ENCODE peak calls at places on chromosome 18, in five cellular contexts. W, K, E, M and C are unnamed samples.

GRCh38 chr18:46759885-46760284 is 3.0 kb upstream of the ST8SIA5 start:
- DNase-seq in W (no peak), K (no peak), E (no peak), M (no peak), C (no peak)

GRCh38 chr18:38545071-38545470 is 979.5 kb upstream of the CELF4 start:
- DNase-seq in W (peak; percentile 57), K (no peak), E (peak; percentile 42), M (no peak), C (peak; percentile 42)

GRCh38 chr18:65091737-65092329 is 659.0 kb upstream of the CDH7 start:
- DNase-seq in W (peak; percentile 6), K (no peak), E (peak; percentile 12), M (no peak), C (peak; percentile 32)

GRCh38 chr18:79554945-79555645 is 124.5 kb upstream of the CTDP1 start:
- DNase-seq in W (no peak), K (no peak), E (no peak), M (peak; percentile 81), C (no peak)

GRCh38 chr18:5600376-5601071 is 56.7 kb upstream of the EPB41L3 start:
- DNase-seq in W (no peak), K (no peak), E (no peak), M (no peak), C (no peak)

GRCh38 chr18:79030680-79031079 is 38.5 kb upstream of the ATP9B start:
- DNase-seq in W (no peak), K (no peak), E (no peak), M (no peak), C (no peak)

GRCh38 chr18:59051470-59052165 is 88.1 kb upstream of the SEC11C start:
- DNase-seq in W (no peak), K (no peak), E (no peak), M (no peak), C (no peak)

GRCh38 chr18:45951021-45951714 is 16.0 kb downstream of the EPG5 start:
- DNase-seq in W (no peak), K (no peak), E (no peak), M (no peak), C (peak; percentile 22)

GRCh38 chr18:77482190-77482928 is 232.7 kb downstream of the GALR1 start:
- DNase-seq in W (no peak), K (no peak), E (no peak), M (no peak), C (no peak)

GRCh38 chr18:58117685-58118403 is 73.8 kb downstream of the NEDD4L start:
- DNase-seq in W (no peak), K (peak; percentile 63), E (no peak), M (no peak), C (peak; percentile 67)

GRCh38 chr18:61854578-61854977 is 38.2 kb downstream of the RNF152 start:
- DNase-seq in W (no peak), K (no peak), E (no peak), M (no peak), C (no peak)

GRCh38 chr18:64983497-64984238 is 767.1 kb upstream of the CDH7 start:
- DNase-seq in W (no peak), K (no peak), E (no peak), M (no peak), C (no peak)

GRCh38 chr18:7812431-7813063 is 245.4 kb downstream of the PTPRM start:
- DNase-seq in W (no peak), K (no peak), E (no peak), M (no peak), C (no peak)

GRCh38 chr18:75896865-75897264 is 469.4 kb upstream of the SMIM21 start:
- DNase-seq in W (peak; percentile 38), K (no peak), E (no peak), M (no peak), C (no peak)

GRCh38 chr18:31489311-31489710 is 8.7 kb upstream of the DSG2 start:
- DNase-seq in W (no peak), K (no peak), E (no peak), M (no peak), C (no peak)

GRCh38 chr18:13893418-13893760 is 21.9 kb downstream of the MC2R start:
- DNase-seq in W (no peak), K (no peak), E (peak; percentile 86), M (no peak), C (no peak)

GRCh38 chr18:63843008-63843407 is 44.5 kb upstream of the SERPINB2 start:
- DNase-seq in W (no peak), K (no peak), E (no peak), M (no peak), C (no peak)

GRCh38 chr18:11497585-11497984 is 111.8 kb upstream of the SLC35G4 start:
- DNase-seq in W (no peak), K (no peak), E (no peak), M (no peak), C (no peak)

GRCh38 chr18:33022370-33022769 is 249.5 kb upstream of the KLHL14 start:
- DNase-seq in W (no peak), K (no peak), E (no peak), M (no peak), C (no peak)

GRCh38 chr18:68837665-68838390 is 39.9 kb downstream of the CCDC102B start:
- DNase-seq in W (no peak), K (no peak), E (no peak), M (no peak), C (no peak)

GRCh38 chr18:32238635-32239268 is 48.9 kb downstream of the MEP1B start:
- DNase-seq in W (no peak), K (no peak), E (no peak), M (no peak), C (no peak)

GRCh38 chr18:28175047-28175929 is 1.6 kb downstream of the CDH2 start:
- DNase-seq in W (peak; percentile 74), K (no peak), E (no peak), M (no peak), C (no peak)

GRCh38 chr18:79211844-79212243 is 142.7 kb downstream of the ATP9B start:
- DNase-seq in W (no peak), K (no peak), E (no peak), M (no peak), C (no peak)

GRCh38 chr18:61333271-61333745 is at the start of gene CDH20:
- DNase-seq in W (peak; percentile 26), K (no peak), E (no peak), M (no peak), C (no peak)

GRCh38 chr18:46301571-46301970 is 197.4 kb downstream of the HAUS1 start:
- DNase-seq in W (no peak), K (no peak), E (no peak), M (peak; percentile 68), C (no peak)

GRCh38 chr18:12234451-12235190 is 19.5 kb upstream of the CIDEA start:
- DNase-seq in W (no peak), K (no peak), E (no peak), M (no peak), C (no peak)

GRCh38 chr18:55856191-55856590 is 268.2 kb upstream of the TCF4 start:
- DNase-seq in W (no peak), K (no peak), E (no peak), M (no peak), C (peak; percentile 40)

GRCh38 chr18:49784427-49785185 is 28.7 kb downstream of the ACAA2 start:
- DNase-seq in W (no peak), K (no peak), E (no peak), M (no peak), C (no peak)
- TF ChIP-seq CTCF in W (no peak), K (no peak), E (no peak), M (no peak), C (peak; percentile 25)

GRCh38 chr18:22704627-22704918 is 228.6 kb upstream of the RBBP8 start:
- DNase-seq in W (no peak), K (no peak), E (no peak), M (no peak), C (no peak)
- TF ChIP-seq CTCF in W (no peak), K (no peak), E (no peak), M (no peak), C (no peak)

GRCh38 chr18:9927392-9928063 is 13.7 kb downstream of the VAPA start:
- DNase-seq in W (no peak), K (no peak), E (no peak), M (no peak), C (no peak)
- TF ChIP-seq CTCF in W (no peak), K (no peak), E (no peak), M (no peak), C (no peak)

DNA sequence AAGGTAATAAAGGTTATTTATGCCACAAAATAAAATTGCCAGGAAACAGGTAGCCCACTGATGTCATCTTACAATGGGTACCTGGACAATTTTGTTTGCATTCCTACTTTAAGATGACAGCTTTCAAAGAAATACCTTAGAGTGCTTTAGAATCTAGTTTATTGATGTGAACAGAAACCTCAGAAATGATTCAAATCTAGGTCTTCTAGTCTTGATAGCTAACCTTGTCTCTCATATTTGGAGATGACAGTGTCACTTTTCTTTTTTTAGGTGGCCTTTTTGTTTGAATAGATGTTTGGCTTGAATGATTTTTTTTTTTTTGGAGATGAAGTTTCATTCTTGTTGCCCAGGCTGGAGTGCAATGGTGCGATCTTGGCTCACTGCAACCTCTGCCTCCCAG is 69.1 kb downstream of the PIK3C3 start:
- DNase-seq in W (no peak), K (no peak), E (peak; percentile 55), M (no peak), C (no peak)
- TF ChIP-seq CTCF in W (no peak), K (no peak), E (no peak), M (no peak), C (no peak)

GRCh38 chr18:48179005-48179404 is 230.2 kb downstream of the ZBTB7C start:
- DNase-seq in W (no peak), K (no peak), E (no peak), M (no peak), C (no peak)
- TF ChIP-seq CTCF in W (no peak), K (no peak), E (no peak), M (no peak), C (no peak)